ENCODE peak calls at places on chromosomes 5 and 9, in six cellular contexts. Q is ureter, X is BJ, B is RKO, S is SW480, H is HCT116. T is an unnamed sample.

GRCh38 chr9:92661127-92661526 is 8.8 kb downstream of the IPPK start:
- DNase-seq in Q (no peak), X (no peak), B (no peak), S (no peak), H (no peak), T (no peak)

GRCh38 chr9:133703571-133704399 is 34.4 kb downstream of the SARDH start:
- DNase-seq in Q (no peak), X (no peak), B (no peak), S (peak), H (no peak), T (no peak)

GRCh38 chr9:136010176-136010575 is 49.0 kb upstream of the UBAC1 start:
- DNase-seq in Q (no peak), X (no peak), B (no peak), S (no peak), H (no peak), T (no peak)

GRCh38 chr9:89755835-89756234 is 151.0 kb downstream of the GADD45G start:
- DNase-seq in Q (peak), X (no peak), B (no peak), S (no peak), H (no peak), T (no peak)

GRCh38 chr5:27020965-27021364 is 17.4 kb downstream of the CDH9 start:
- DNase-seq in Q (no peak), X (no peak), B (peak), S (peak), H (no peak), T (peak)

GRCh38 chr9:135704366-135704947 is 2.5 kb downstream of the KCNT1 start:
- DNase-seq in Q (no peak), X (no peak), B (peak), S (no peak), H (no peak), T (no peak)

GRCh38 chr5:5303242-5303641 is 119.2 kb upstream of the ICE1 start:
- DNase-seq in Q (no peak), X (no peak), B (no peak), S (no peak), H (no peak), T (no peak)

GRCh38 chr5:106699198-106699597 is 971.5 kb downstream of the EFNA5 start:
- DNase-seq in Q (no peak), X (no peak), B (no peak), S (no peak), H (no peak), T (no peak)

GRCh38 chr5:73957397-73958001 is 331.5 kb downstream of the ARHGEF28 start:
- DNase-seq in Q (no peak), X (no peak), B (no peak), S (no peak), H (no peak), T (no peak)

GRCh38 chr9:14433841-14434511 is 120.0 kb upstream of the NFIB start:
- DNase-seq in Q (no peak), X (no peak), B (peak), S (peak), H (peak), T (peak)

GRCh38 chr5:178940569-178941360 is at the start of gene ZNF454:
- DNase-seq in Q (peak), X (peak), B (no peak), S (no peak), H (no peak), T (no peak)

GRCh38 chr9:116154976-116155699 is 1.5 kb downstream of the PAPPA start:
- DNase-seq in Q (no peak), X (no peak), B (no peak), S (no peak), H (no peak), T (no peak)

GRCh38 chr5:124136609-124137008 is 609.8 kb downstream of the ZNF608 start:
- DNase-seq in Q (no peak), X (no peak), B (no peak), S (no peak), H (no peak), T (no peak)

GRCh38 chr5:93582677-93583524 is at the start of gene NR2F1:
- DNase-seq in Q (peak), X (peak), B (peak), S (peak), H (peak), T (peak)

GRCh38 chr5:2762744-2763532 is 11.5 kb upstream of the IRX2 start:
- DNase-seq in Q (no peak), X (no peak), B (no peak), S (peak), H (no peak), T (no peak)

GRCh38 chr9:4618700-4619099 is 43.4 kb upstream of the PLPP6 start:
- DNase-seq in Q (no peak), X (no peak), B (no peak), S (no peak), H (no peak), T (no peak)

GRCh38 chr5:132003170-132003744 is 8.2 kb downstream of the ACSL6 start:
- DNase-seq in Q (no peak), X (no peak), B (peak), S (no peak), H (no peak), T (no peak)

GRCh38 chr5:161093105-161093504 is 241.1 kb upstream of the ATP10B start:
- DNase-seq in Q (no peak), X (no peak), B (no peak), S (no peak), H (no peak), T (no peak)

GRCh38 chr5:378976-379742 is 57.6 kb downstream of the AHRR start:
- DNase-seq in Q (peak), X (no peak), B (no peak), S (peak), H (no peak), T (no peak)

GRCh38 chr5:178786859-178787499 is 56.5 kb upstream of the ZNF354A start:
- DNase-seq in Q (peak), X (peak), B (peak), S (peak), H (no peak), T (peak)

GRCh38 chr5:179920175-179920574 is 12.5 kb upstream of the TBC1D9B start:
- DNase-seq in Q (no peak), X (no peak), B (no peak), S (no peak), H (no peak), T (no peak)

GRCh38 chr5:168072665-168073064 is 218.8 kb upstream of the WWC1 start:
- DNase-seq in Q (no peak), X (no peak), B (no peak), S (no peak), H (no peak), T (no peak)

GRCh38 chr5:172173771-172174170 is 14.3 kb downstream of the STK10 start:
- DNase-seq in Q (no peak), X (no peak), B (no peak), S (peak), H (no peak), T (no peak)

GRCh38 chr5:169873642-169874041 is 106.7 kb downstream of the INSYN2B start:
- DNase-seq in Q (no peak), X (no peak), B (no peak), S (no peak), H (no peak), T (no peak)

GRCh38 chr9:130869250-130869649 is 27.4 kb downstream of the QRFP start:
- DNase-seq in Q (no peak), X (no peak), B (no peak), S (no peak), H (no peak), T (no peak)

T was measured in LoVo.